ENCODE peak calls at places on chromosomes 4 and X, in four cellular contexts. W is lower leg skin, C is RWPE1, D is AG09309. Z is an unnamed sample.

GRCh38 chrX:13808865-13809264 is 8.0 kb downstream of the GPM6B start:
- DNase-seq in W (no peak), C (no peak), D (no peak), Z (no peak)

GRCh38 chr4:116628598-116628997 is 456.8 kb downstream of the TRAM1L1 start:
- DNase-seq in W (no peak), C (no peak), D (no peak), Z (no peak)

GRCh38 chr4:150209140-150209829 is 131.0 kb downstream of the DCLK2 start:
- DNase-seq in W (no peak), C (peak), D (peak), Z (no peak)

GRCh38 chrX:124217289-124218251 is 114.9 kb upstream of the TEX13D start:
- DNase-seq in W (no peak), C (peak), D (no peak), Z (no peak)

GRCh38 chr4:13905543-13905942 is 278.0 kb upstream of the BOD1L1 start:
- DNase-seq in W (no peak), C (no peak), D (no peak), Z (no peak)

GRCh38 chrX:47664737-47665136 is 5.8 kb upstream of the UXT start:
- DNase-seq in W (no peak), C (no peak), D (no peak), Z (no peak)

GRCh38 chrX:74465424-74465823 is 44.1 kb downstream of the SLC16A2 start:
- DNase-seq in W (no peak), C (no peak), D (no peak), Z (no peak)

GRCh38 chr4:99405433-99406115 is 29.6 kb downstream of the ADH7 start:
- DNase-seq in W (peak), C (peak), D (no peak), Z (peak)

DNA sequence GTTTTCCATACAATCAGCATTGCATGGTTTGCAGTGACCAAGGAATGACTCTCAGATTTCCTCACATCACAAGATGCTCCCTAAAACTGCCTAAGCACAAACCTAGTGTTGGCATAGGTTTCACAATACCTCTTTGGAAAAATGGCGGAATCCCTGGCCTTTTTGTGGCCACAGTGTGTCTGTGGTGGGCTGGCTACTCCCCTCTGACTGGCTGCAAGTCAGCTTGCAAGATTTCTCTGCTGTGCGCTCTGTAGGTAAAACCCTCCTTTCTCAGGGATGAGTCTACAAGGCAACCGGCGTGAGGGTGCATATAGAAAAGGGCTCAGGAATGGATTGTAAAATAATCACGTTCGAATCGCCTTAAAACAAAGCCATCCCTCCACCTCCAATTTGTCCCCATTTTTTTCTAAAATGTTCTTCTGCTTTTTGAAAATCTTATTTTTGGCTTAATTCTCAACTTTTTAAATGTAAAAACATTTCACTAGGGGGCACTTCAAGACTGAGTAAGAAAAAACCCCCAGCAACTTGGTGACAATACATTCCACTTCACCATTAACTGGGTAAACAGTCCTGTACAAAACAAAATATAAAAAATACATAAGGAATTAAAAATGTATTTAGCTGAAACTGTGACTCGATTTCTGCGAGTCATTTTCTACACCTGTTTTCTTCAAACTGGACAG is 235.6 kb downstream of the STIM2 start:
- DNase-seq in W (no peak), C (no peak), D (no peak), Z (no peak)
- TF ChIP-seq CTCF in W (no peak), C (no peak), D (peak), Z (no peak)

DNA sequence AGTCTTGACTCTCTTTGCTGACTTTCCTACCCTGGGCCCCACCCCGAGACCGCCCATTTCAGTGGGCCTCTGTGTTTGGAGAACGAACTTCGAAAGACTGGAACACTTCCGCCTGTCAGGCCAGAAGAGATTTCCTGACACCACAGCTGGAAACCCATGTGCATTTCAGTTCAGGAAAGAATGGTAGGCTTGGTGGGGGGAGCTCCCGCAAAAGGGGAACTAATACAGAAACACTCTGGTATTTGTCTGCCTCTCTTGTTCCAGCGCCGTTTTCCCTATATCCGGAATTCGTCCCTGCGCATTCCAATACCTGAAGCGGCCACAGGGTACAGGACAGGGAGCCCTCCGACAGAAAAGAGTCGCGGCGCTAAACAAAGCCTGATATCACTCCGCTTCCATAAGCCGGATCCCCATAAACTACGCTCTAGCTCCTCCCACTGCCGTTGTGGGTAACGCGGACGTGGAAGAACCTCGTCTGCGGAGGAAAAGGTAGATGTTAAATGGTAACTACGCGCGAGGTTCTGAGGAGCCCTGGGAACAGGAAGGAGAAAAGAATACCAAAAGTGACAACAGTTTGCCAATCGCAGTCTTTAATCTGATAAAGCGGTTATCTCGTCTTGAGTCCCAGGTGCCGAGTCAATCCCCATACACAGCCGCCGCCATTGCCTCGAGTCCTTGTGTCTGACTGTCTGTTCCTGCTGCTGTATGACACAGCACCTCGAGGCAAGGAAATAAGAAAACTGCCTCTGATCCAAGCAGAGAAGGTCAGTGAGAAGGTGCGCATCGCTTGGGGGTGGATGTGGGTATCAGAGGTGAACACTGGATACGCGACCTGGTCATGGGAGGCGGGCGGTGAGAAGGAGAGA is at the start of gene ARMCX5:
- DNase-seq in W (peak), C (peak), D (peak), Z (peak)
- TF ChIP-seq CTCF in W (no peak), C (no peak), D (peak), Z (peak)

GRCh38 chr4:10589808-10590207 is 94.8 kb downstream of the CLNK start:
- DNase-seq in W (no peak), C (no peak), D (no peak), Z (no peak)

GRCh38 chr4:10587697-10588096 is 96.9 kb downstream of the CLNK start:
- DNase-seq in W (no peak), C (no peak), D (no peak), Z (no peak)

GRCh38 chr4:10589308-10589707 is 95.3 kb downstream of the CLNK start:
- DNase-seq in W (no peak), C (no peak), D (no peak), Z (no peak)

GRCh38 chr4:10593130-10593529 is 91.4 kb downstream of the CLNK start:
- DNase-seq in W (no peak), C (no peak), D (no peak), Z (no peak)

DNA sequence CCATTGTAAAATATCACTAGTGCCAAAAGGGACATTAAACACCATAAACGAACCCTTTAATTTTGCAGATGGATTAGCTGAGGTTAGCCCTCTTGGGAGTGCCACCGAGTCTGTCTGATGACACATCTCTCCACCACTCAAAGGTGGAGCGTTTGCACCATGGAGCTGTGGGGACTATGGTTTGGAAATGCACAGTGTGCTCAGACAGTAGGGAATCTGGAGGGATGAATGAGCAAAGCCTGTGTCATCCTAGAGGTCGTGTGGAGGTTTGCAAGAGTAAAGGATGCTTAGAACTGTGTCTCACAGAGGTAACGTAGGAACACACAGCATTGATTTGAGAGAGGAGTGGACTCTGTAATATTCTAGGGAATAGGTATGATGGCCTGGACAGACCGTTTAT is 93.7 kb downstream of the CLNK start:
- DNase-seq in W (no peak), C (no peak), D (no peak), Z (no peak)
- TF ChIP-seq CTCF in W (no peak), C (no peak), D (no peak), Z (no peak)

DNA sequence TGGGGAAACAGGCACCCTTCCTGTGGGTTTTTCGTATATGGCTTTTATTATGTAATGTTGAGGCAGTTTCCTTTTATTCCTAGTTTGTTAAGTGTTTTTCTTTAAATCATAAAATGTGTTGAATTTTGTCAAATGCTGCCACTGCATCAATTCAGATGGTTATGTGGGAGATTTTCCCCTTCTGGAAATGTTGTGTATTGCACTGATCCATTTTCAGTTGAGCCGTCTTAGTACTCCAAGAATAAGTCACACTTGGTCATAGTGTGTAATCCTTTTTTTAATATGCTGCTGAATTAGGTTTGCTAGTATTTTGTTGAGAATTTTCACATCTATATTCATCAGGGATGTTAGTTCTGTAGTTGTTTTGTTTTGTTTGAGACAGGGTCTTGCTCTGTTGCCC is 9.5 kb upstream of the CTBP1 start:
- DNase-seq in W (no peak), C (no peak), D (no peak), Z (no peak)
- TF ChIP-seq CTCF in W (no peak), C (no peak), D (peak), Z (no peak)

GRCh38 chr4:156109943-156110925 is 156.6 kb upstream of the CTSO start:
- DNase-seq in W (peak), C (peak), D (no peak), Z (no peak)
- TF ChIP-seq CTCF in W (no peak), C (no peak), D (peak), Z (no peak)

DNA sequence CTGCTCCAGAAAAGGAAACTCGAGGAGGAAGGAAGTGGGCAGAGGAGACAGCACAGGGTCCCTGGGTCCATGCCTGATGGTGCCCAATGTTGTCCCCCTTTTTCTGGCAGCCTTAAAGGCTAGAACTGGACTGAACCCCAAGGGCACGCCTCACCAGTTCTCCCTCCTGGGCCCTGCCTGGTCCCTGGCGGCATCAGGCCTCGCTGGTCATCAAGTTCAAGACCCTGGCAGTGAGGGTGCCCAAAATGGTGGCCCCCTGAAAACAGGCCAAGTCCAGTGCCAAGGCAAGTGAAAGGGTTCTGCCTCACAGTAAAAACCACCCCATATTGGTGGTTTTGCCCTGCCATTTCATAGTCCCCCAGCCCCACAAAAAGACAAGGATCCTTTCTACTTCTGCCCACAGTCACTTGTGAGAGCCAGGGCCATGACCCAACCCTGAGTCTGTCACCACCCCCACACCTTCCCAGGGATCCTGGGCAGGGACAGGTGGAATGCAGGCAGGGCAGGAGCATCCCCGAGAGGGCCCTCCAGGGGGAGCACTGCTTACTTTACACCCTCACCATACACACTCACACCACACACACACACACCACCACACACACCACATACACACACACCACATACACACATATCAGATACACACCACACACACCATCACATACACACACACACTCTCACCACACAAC is 107.6 kb downstream of the DCTD start:
- DNase-seq in W (no peak), C (peak), D (no peak), Z (no peak)
- TF ChIP-seq CTCF in W (no peak), C (no peak), D (peak), Z (no peak)

DNA sequence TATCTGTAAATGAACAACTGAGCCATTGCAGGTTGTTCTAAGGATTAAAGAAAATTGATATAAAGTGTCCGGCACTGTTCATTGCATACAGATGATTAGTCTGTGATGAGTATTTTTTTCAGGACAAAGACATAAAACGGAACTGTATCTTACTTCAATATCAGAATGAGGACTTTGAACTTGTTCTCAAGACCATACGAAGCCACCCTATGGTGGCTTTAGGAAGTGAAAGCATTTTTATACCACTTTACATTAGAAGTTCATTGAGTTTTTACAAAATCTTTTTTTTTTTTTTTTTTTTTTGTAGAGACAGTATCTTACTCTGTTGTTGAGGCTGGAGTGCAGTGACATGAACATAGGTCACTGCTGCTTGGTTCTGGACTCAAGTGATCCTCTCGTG is 45.2 kb upstream of the TRIM2 start:
- DNase-seq in W (no peak), C (no peak), D (no peak), Z (no peak)
- TF ChIP-seq CTCF in W (no peak), C (no peak), D (no peak), Z (no peak)

GRCh38 chrX:107537815-107538214 is 88.4 kb downstream of the FRMPD3 start:
- DNase-seq in W (no peak), C (peak), D (no peak), Z (no peak)
- TF ChIP-seq CTCF in W (no peak), C (no peak), D (peak), Z (no peak)

Z was measured in breast epithelium.